ENCODE peak calls at places on chromosome 22, in eight cellular contexts. F is mammary epithelial cell, Q is breast epithelium, C is psoas muscle, S is H1, W is Karpas-422, A is H9, T is heart right ventricle. P is an unnamed sample.

GRCh38 chr22:25370322-25370721 is 150.9 kb downstream of the CRYBB2 start:
- DNase-seq in F (no peak), Q (no peak), C (no peak), S (no peak), W (no peak), A (no peak), T (no peak), P (no peak)

GRCh38 chr22:39214383-39215069 is 30.3 kb downstream of the PDGFB start:
- DNase-seq in F (peak), Q (no peak), C (no peak), S (peak), W (no peak), A (peak), T (no peak), P (no peak)

GRCh38 chr22:35397095-35397904 is 2.6 kb upstream of the MCM5 start:
- DNase-seq in F (no peak), Q (no peak), C (no peak), S (no peak), W (no peak), A (no peak), T (no peak), P (no peak)

GRCh38 chr22:49783926-49784629 is 43.6 kb downstream of the BRD1 start:
- DNase-seq in F (no peak), Q (no peak), C (peak), S (no peak), W (peak), A (no peak), T (no peak), P (no peak)

GRCh38 chr22:36253523-36254490 is 874 bp downstream of the APOL1 start:
- DNase-seq in F (no peak), Q (peak), C (no peak), S (no peak), W (no peak), A (peak), T (no peak), P (no peak)

GRCh38 chr22:40637181-40638150 is 947 bp upstream of the MRTFA start:
- DNase-seq in F (no peak), Q (no peak), C (peak), S (no peak), W (peak), A (no peak), T (no peak), P (no peak)

GRCh38 chr22:25334091-25334490 is 114.7 kb downstream of the CRYBB2 start:
- DNase-seq in F (peak), Q (no peak), C (peak), S (no peak), W (peak), A (peak), T (peak), P (peak)

GRCh38 chr22:35611891-35612576 is 5.1 kb downstream of the MB start:
- DNase-seq in F (no peak), Q (no peak), C (peak), S (no peak), W (no peak), A (no peak), T (no peak), P (no peak)

GRCh38 chr22:34579519-34579918 is 486.4 kb upstream of the ISX start:
- DNase-seq in F (peak), Q (no peak), C (no peak), S (no peak), W (no peak), A (no peak), T (no peak), P (no peak)

GRCh38 chr22:35705141-35705540 is 12.5 kb upstream of the APOL5 start:
- DNase-seq in F (peak), Q (no peak), C (no peak), S (no peak), W (no peak), A (no peak), T (no peak), P (no peak)

GRCh38 chr22:44937216-44937615 is 72.6 kb downstream of the PHF21B start:
- DNase-seq in F (no peak), Q (no peak), C (peak), S (no peak), W (no peak), A (no peak), T (no peak), P (no peak)

GRCh38 chr22:37739000-37739399 is 42.2 kb downstream of the TRIOBP start:
- DNase-seq in F (no peak), Q (no peak), C (peak), S (no peak), W (no peak), A (no peak), T (peak), P (no peak)

GRCh38 chr22:39068033-39068785 is 8.9 kb upstream of the APOBEC3G start:
- DNase-seq in F (peak), Q (no peak), C (no peak), S (no peak), W (no peak), A (no peak), T (no peak), P (no peak)

GRCh38 chr22:36486619-36487384 is 5.4 kb upstream of the TXN2 start:
- DNase-seq in F (peak), Q (no peak), C (no peak), S (no peak), W (peak), A (peak), T (no peak), P (no peak)

GRCh38 chr22:28410050-28410816 is 269.4 kb downstream of the TTC28 start:
- DNase-seq in F (no peak), Q (no peak), C (no peak), S (no peak), W (no peak), A (no peak), T (no peak), P (no peak)

GRCh38 chr22:44702479-44703219 is 645 bp downstream of the PRR5 start:
- DNase-seq in F (peak), Q (no peak), C (no peak), S (no peak), W (no peak), A (peak), T (no peak), P (no peak)

GRCh38 chr22:44611880-44612496 is 90.0 kb upstream of the PRR5 start:
- DNase-seq in F (no peak), Q (no peak), C (no peak), S (no peak), W (no peak), A (no peak), T (no peak), P (no peak)

GRCh38 chr22:40281717-40282116 is 64.6 kb upstream of the ADSL start:
- DNase-seq in F (peak), Q (peak), C (peak), S (no peak), W (no peak), A (no peak), T (no peak), P (no peak)

GRCh38 chr22:43625242-43625641 is 186.9 kb downstream of the EFCAB6 start:
- DNase-seq in F (no peak), Q (no peak), C (no peak), S (no peak), W (no peak), A (no peak), T (no peak), P (no peak)

GRCh38 chr22:49594078-49594477 is 233.6 kb downstream of the BRD1 start:
- DNase-seq in F (no peak), Q (peak), C (no peak), S (no peak), W (no peak), A (no peak), T (no peak), P (no peak)

GRCh38 chr22:32596471-32596870 is 121.9 kb downstream of the FBXO7 start:
- DNase-seq in F (peak), Q (no peak), C (no peak), S (no peak), W (no peak), A (no peak), T (no peak), P (no peak)

GRCh38 chr22:31646186-31647019 is 15.6 kb downstream of the PISD start:
- DNase-seq in F (peak), Q (no peak), C (no peak), S (no peak), W (no peak), A (no peak), T (no peak), P (no peak)

GRCh38 chr22:39236321-39237275 is 8.2 kb downstream of the PDGFB start:
- DNase-seq in F (no peak), Q (no peak), C (peak), S (no peak), W (peak), A (no peak), T (peak), P (no peak)

GRCh38 chr22:35477911-35478582 is 62.6 kb upstream of the RASD2 start:
- DNase-seq in F (no peak), Q (no peak), C (peak), S (no peak), W (no peak), A (peak), T (peak), P (no peak)

GRCh38 chr22:35591696-35592417 is 25.3 kb downstream of the MB start:
- DNase-seq in F (no peak), Q (no peak), C (no peak), S (no peak), W (no peak), A (no peak), T (no peak), P (no peak)

GRCh38 chr22:26526165-26526564 is 13.9 kb upstream of the TFIP11 start:
- DNase-seq in F (no peak), Q (no peak), C (no peak), S (no peak), W (no peak), A (no peak), T (no peak), P (no peak)

GRCh38 chr22:26529345-26529744 is 17.1 kb upstream of the TFIP11 start:
- DNase-seq in F (no peak), Q (no peak), C (peak), S (no peak), W (no peak), A (no peak), T (no peak), P (no peak)

GRCh38 chr22:26524870-26525269 is 12.6 kb upstream of the TFIP11 start:
- DNase-seq in F (no peak), Q (no peak), C (no peak), S (no peak), W (no peak), A (no peak), T (no peak), P (no peak)

GRCh38 chr22:26527574-26528465 is 15.5 kb upstream of the TFIP11 start:
- DNase-seq in F (no peak), Q (no peak), C (peak), S (no peak), W (no peak), A (no peak), T (no peak), P (no peak)

GRCh38 chr22:26527167-26527566 is 14.9 kb upstream of the TFIP11 start:
- DNase-seq in F (no peak), Q (no peak), C (no peak), S (no peak), W (no peak), A (no peak), T (no peak), P (no peak)
- H3K27ac ChIP-seq in F (no peak), Q (no peak), C (peak), S (no peak), W (peak), A (no peak), T (peak), P (no peak)

GRCh38 chr22:17862646-17863181 is 88.4 kb upstream of the BID start:
- DNase-seq in F (peak), Q (no peak), C (no peak), S (no peak), W (no peak), A (no peak), T (no peak), P (no peak)
- H3K27ac ChIP-seq in F (no peak), Q (no peak), C (no peak), S (no peak), W (no peak), A (no peak), T (no peak), P (no peak)

DNA sequence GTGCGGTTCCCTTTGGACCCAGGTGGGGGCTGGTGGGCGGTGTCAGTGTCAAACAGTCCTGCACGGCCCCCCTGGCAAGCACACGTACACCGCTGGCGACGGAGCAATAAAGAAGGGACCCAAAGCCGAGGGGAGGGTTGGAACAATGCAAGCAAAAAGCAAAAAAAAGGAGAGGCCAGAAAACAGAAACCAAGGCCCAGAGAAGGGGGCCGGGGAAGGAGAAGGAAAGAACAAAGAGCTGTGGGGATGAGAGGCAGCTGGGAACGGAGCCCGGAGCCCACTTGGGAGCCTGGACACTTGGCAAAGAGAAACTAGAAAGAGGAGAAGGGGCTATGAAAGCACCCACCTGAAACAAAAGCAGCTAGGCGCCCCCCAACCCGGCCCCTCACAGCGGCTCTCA is 99.4 kb downstream of the CELSR1 start:
- DNase-seq in F (no peak), Q (no peak), C (no peak), S (no peak), W (no peak), A (no peak), T (no peak), P (no peak)
- H3K27ac ChIP-seq in F (no peak), Q (no peak), C (no peak), S (no peak), W (no peak), A (no peak), T (no peak), P (no peak)

GRCh38 chr22:41800348-41801146 is at the start of gene CCDC134:
- DNase-seq in F (peak), Q (peak), C (peak), S (peak), W (peak), A (peak), T (peak), P (peak)
- H3K27ac ChIP-seq in F (peak), Q (peak), C (peak), S (peak), W (peak), A (peak), T (peak), P (peak)

GRCh38 chr22:42553475-42554361 is at the start of gene SERHL2:
- DNase-seq in F (peak), Q (peak), C (peak), S (peak), W (peak), A (peak), T (peak), P (no peak)
- H3K27ac ChIP-seq in F (no peak), Q (peak), C (no peak), S (no peak), W (no peak), A (no peak), T (no peak), P (no peak)

GRCh38 chr22:20130319-20130718 is 1.3 kb upstream of the ZDHHC8 start:
- DNase-seq in F (no peak), Q (no peak), C (no peak), S (no peak), W (peak), A (no peak), T (no peak), P (no peak)
- H3K27ac ChIP-seq in F (no peak), Q (peak), C (peak), S (no peak), W (peak), A (no peak), T (no peak), P (peak)

DNA sequence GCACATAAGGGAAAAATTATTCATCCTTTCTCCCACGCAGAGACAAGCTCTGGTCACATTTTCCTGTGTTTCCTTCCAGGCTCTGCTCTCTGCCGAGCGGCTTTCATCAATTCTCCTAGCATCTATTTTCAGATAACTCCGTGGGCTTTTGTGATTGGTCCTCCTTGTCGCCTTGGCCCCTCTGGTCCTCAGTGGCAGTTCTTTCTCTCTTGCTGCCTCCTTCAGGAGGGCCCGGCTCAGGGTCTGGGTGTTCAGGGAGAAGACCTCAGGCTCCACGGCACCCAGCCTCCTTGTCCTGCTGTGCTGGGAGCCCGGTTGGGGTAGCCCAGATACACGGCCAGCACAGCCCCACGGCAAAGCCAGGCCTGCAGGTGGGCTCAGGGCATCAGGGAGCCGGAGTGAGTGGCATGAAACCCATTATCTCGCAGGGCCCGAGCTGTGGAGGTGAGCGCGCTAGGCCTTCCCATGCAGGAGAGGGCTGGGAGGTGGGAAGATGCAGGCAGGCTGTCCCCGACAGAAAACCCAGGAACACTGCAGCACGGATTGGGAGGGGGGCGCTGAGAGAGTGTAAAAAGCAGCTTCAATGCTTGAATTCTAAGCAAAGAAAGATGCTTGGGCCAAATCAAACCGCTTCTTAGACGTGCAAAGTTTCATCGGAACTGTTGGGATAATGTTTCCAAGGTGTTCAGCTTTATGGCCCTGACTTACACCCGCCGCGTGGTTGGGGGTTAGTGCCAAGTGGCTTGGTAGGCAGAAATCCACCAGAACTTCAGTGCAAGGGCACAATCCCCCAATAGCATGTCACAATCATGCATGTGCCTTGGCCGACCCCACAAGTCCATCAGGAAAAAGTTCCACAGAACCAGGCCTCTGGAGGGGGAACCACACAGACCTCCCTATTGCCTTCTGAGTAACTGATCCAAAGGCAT is 81.9 kb upstream of the WNT7B start:
- DNase-seq in F (peak), Q (peak), C (peak), S (no peak), W (no peak), A (peak), T (peak), P (no peak)
- H3K27ac ChIP-seq in F (peak), Q (peak), C (peak), S (no peak), W (peak), A (no peak), T (peak), P (peak)

GRCh38 chr22:23220485-23221350 is 40.4 kb downstream of the BCR start:
- DNase-seq in F (peak), Q (no peak), C (no peak), S (no peak), W (peak), A (no peak), T (no peak), P (no peak)
- H3K27ac ChIP-seq in F (no peak), Q (peak), C (no peak), S (no peak), W (peak), A (no peak), T (no peak), P (no peak)